ENCODE peak calls at places on chromosomes 7 and 10, in nine cellular contexts. R, J, W, I, C, F, H, U and B are unnamed samples. For H3K27me3 and H3K4me1, the result is how much of the 10 kb centered on the place peaks cover.

GRCh38 chr7:93262535-93262934 is 30.4 kb downstream of the VPS50 start:
- DNase-seq in R (no peak), J (no peak), W (no peak), I (no peak), C (no peak), F (no peak), H (no peak), U (no peak), B (no peak)

GRCh38 chr10:131882151-131882550 is 18.7 kb upstream of the PPP2R2D start:
- DNase-seq in R (no peak), J (no peak), W (no peak), I (no peak), C (no peak), F (no peak), H (no peak), U (no peak), B (no peak)

GRCh38 chr10:83582407-83583095 is 556.8 kb upstream of the GHITM start:
- DNase-seq in R (no peak), J (no peak), W (no peak), I (no peak), C (no peak), F (no peak), H (no peak), U (no peak), B (no peak)

GRCh38 chr10:92123031-92123450 is 167.8 kb downstream of the CPEB3 start:
- DNase-seq in R (no peak), J (no peak), W (no peak), I (peak), C (no peak), F (peak), H (no peak), U (no peak), B (no peak)

GRCh38 chr10:92850186-92850585 is 1.9 kb downstream of the EXOC6 start:
- DNase-seq in R (no peak), J (no peak), W (no peak), I (no peak), C (no peak), F (no peak), H (peak), U (no peak), B (no peak)

GRCh38 chr7:93530701-93531100 is 43.8 kb downstream of the CALCR start:
- DNase-seq in R (no peak), J (no peak), W (no peak), I (no peak), C (no peak), F (no peak), H (no peak), U (no peak), B (no peak)

GRCh38 chr10:125631806-125632205 is 51.2 kb downstream of the TEX36 start:
- DNase-seq in R (no peak), J (no peak), W (no peak), I (no peak), C (no peak), F (no peak), H (no peak), U (no peak), B (no peak)

GRCh38 chr7:134212576-134213546 is 85.7 kb downstream of the LRGUK start:
- DNase-seq in R (no peak), J (no peak), W (no peak), I (no peak), C (no peak), F (no peak), H (peak), U (no peak), B (peak)

GRCh38 chr7:103106336-103107070 is 31.6 kb downstream of the ARMC10 start:
- DNase-seq in R (peak), J (peak), W (no peak), I (no peak), C (no peak), F (no peak), H (peak), U (no peak), B (peak)

GRCh38 chr7:47281966-47282643 is 299.8 kb downstream of the TNS3 start:
- DNase-seq in R (no peak), J (no peak), W (no peak), I (no peak), C (no peak), F (no peak), H (no peak), U (no peak), B (no peak)

GRCh38 chr7:158375034-158375433 is 212.6 kb downstream of the PTPRN2 start:
- DNase-seq in R (no peak), J (no peak), W (no peak), I (no peak), C (no peak), F (no peak), H (no peak), U (no peak), B (no peak)

GRCh38 chr7:106987777-106988176 is 56.7 kb upstream of the PRKAR2B start:
- DNase-seq in R (no peak), J (no peak), W (no peak), I (no peak), C (no peak), F (no peak), H (no peak), U (no peak), B (no peak)

GRCh38 chr10:24944512-24945255 is 7.7 kb downstream of the PRTFDC1 start:
- DNase-seq in R (no peak), J (no peak), W (peak), I (no peak), C (no peak), F (no peak), H (peak), U (no peak), B (peak)

GRCh38 chr7:47302560-47302959 is 279.4 kb downstream of the TNS3 start:
- DNase-seq in R (no peak), J (no peak), W (no peak), I (no peak), C (no peak), F (no peak), H (no peak), U (no peak), B (no peak)

GRCh38 chr10:70753026-70753663 is 32.0 kb downstream of the TBATA start:
- DNase-seq in R (no peak), J (no peak), W (no peak), I (no peak), C (no peak), F (no peak), H (no peak), U (no peak), B (no peak)

GRCh38 chr7:65459438-65459837 is 85.8 kb downstream of the ZNF92 start:
- DNase-seq in R (no peak), J (no peak), W (no peak), I (no peak), C (no peak), F (no peak), H (no peak), U (no peak), B (no peak)

GRCh38 chr10:34739915-34740314 is 75.2 kb downstream of the PARD3 start:
- DNase-seq in R (peak), J (peak), W (peak), I (peak), C (peak), F (peak), H (peak), U (no peak), B (peak)

GRCh38 chr7:131196808-131197207 is 130.9 kb upstream of the MKLN1 start:
- DNase-seq in R (no peak), J (no peak), W (no peak), I (no peak), C (no peak), F (no peak), H (peak), U (no peak), B (no peak)

GRCh38 chr10:69733791-69734261 is 67.9 kb upstream of the COL13A1 start:
- DNase-seq in R (no peak), J (no peak), W (no peak), I (no peak), C (no peak), F (no peak), H (peak), U (no peak), B (no peak)

GRCh38 chr7:76011437-76011836 is 17.0 kb upstream of the TMEM120A start:
- DNase-seq in R (no peak), J (peak), W (peak), I (no peak), C (no peak), F (no peak), H (peak), U (no peak), B (no peak)

GRCh38 chr7:25666671-25667060 is 438.4 kb upstream of the NPVF start:
- DNase-seq in R (no peak), J (no peak), W (no peak), I (no peak), C (no peak), F (no peak), H (no peak), U (no peak), B (no peak)

GRCh38 chr10:112946649-112947048 is 3.4 kb upstream of the TCF7L2 start:
- DNase-seq in R (no peak), J (peak), W (peak), I (no peak), C (peak), F (peak), H (no peak), U (no peak), B (no peak)

DNA sequence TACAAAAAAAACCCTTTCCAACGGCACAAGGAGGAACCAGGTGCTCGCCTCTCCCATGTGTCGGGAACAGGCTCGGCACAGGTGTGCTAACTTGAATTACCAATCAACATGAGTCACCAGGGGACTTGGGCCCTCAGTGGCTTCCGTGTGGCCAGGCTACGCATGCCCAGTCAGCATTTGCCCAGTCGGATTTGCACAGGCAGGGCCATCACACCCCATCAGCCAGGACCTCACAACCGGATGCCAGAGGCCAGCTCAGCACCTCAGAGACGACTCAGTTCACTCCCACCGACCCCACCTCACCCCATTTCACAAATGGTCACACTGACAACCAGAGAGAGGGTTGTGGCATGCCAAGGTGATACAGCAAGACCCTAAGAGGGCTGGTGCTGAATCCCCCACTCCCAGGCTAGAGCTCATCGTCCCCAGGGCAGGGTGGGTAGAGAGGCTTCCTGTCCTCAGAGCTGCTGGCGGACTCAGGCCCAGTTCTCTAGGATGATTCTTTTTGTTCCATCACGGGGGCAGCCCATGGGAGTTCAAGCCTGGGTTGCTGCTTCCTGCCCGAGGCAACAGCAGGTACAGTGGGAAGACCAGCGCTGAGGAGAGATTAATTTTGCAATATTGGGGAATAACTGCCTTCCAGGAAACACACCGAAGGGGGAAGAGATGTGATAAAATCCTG is 13.6 kb downstream of the ANXA11 start:
- DNase-seq in R (no peak), J (no peak), W (no peak), I (no peak), C (no peak), F (no peak), H (no peak), U (no peak), B (no peak)
- TF ChIP-seq POLR2A in R (no peak), J (no peak), W (no peak), I (no peak), C (no peak), F (no peak), H (no peak), U (no peak), B (no peak)

GRCh38 chr7:27103489-27104226 is 1.2 kb upstream of the HOXA2 start:
- DNase-seq in R (no peak), J (no peak), W (no peak), I (no peak), C (no peak), F (no peak), H (peak), U (no peak), B (no peak)
- H3K27me3 ChIP-seq in R (half or more), J (under half), W (half or more), I (under half), C (under half), F (under half), H (under half), U (under half), B (under half)

GRCh38 chr10:117367718-117368117 is 7.5 kb downstream of the PDZD8 start:
- DNase-seq in R (no peak), J (no peak), W (no peak), I (no peak), C (no peak), F (no peak), H (no peak), U (no peak), B (no peak)

GRCh38 chr10:117363027-117363426 is 12.2 kb downstream of the PDZD8 start:
- DNase-seq in R (no peak), J (no peak), W (no peak), I (no peak), C (no peak), F (no peak), H (peak), U (no peak), B (no peak)

GRCh38 chr10:117366741-117367140 is 8.5 kb downstream of the PDZD8 start:
- DNase-seq in R (no peak), J (no peak), W (no peak), I (no peak), C (no peak), F (no peak), H (no peak), U (no peak), B (no peak)

GRCh38 chr10:117364121-117364960 is 10.9 kb downstream of the PDZD8 start:
- DNase-seq in R (no peak), J (no peak), W (no peak), I (no peak), C (no peak), F (no peak), H (peak), U (no peak), B (no peak)

GRCh38 chr10:117365612-117366011 is 9.6 kb downstream of the PDZD8 start:
- DNase-seq in R (no peak), J (no peak), W (no peak), I (peak), C (no peak), F (no peak), H (no peak), U (no peak), B (no peak)
- H3K4me1 ChIP-seq in R (under half), J (under half), W (under half), I (under half), C (under half), F (under half), H (under half), U (under half), B (under half)

GRCh38 chr10:44199267-44199666 is 185.6 kb downstream of the CXCL12 start:
- DNase-seq in R (no peak), J (no peak), W (no peak), I (no peak), C (no peak), F (no peak), H (no peak), U (no peak), B (no peak)

GRCh38 chr10:44199991-44200655 is 184.8 kb downstream of the CXCL12 start:
- DNase-seq in R (no peak), J (no peak), W (no peak), I (no peak), C (no peak), F (no peak), H (no peak), U (no peak), B (no peak)

GRCh38 chr10:44198096-44198779 is 186.7 kb downstream of the CXCL12 start:
- DNase-seq in R (no peak), J (no peak), W (no peak), I (no peak), C (no peak), F (no peak), H (peak), U (no peak), B (no peak)

GRCh38 chr10:44197646-44198045 is 187.3 kb downstream of the CXCL12 start:
- DNase-seq in R (no peak), J (no peak), W (no peak), I (no peak), C (no peak), F (no peak), H (no peak), U (no peak), B (no peak)

DNA sequence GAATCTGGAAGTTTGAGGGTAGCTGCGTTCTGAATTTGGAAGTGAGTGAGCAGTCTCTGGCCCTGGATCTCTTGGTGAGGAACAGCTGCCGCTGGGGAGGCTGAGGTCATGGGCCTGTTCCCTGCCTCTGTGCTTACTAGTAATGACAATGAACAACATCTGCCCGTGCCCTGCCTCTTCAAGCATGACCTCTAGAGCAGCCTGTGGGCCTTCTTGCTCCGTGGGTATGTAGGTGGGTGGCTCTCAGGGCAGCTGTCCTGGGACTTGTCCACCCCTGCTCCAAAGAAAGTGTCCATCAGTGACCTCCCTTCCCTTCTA is 186.2 kb downstream of the CXCL12 start:
- DNase-seq in R (no peak), J (no peak), W (peak), I (no peak), C (peak), F (no peak), H (no peak), U (peak), B (no peak)
- TF ChIP-seq POLR2A in R (no peak), J (no peak), W (no peak), I (no peak), C (no peak), F (no peak), H (no peak), U (no peak), B (no peak)

GRCh38 chr7:96401200-96401599 is 79.3 kb upstream of the SLC25A13 start:
- DNase-seq in R (no peak), J (no peak), W (no peak), I (no peak), C (no peak), F (no peak), H (no peak), U (no peak), B (peak)
- H3K27me3 ChIP-seq in R (under half), J (under half), W (under half), I (under half), C (under half), F (under half), H (under half), U (under half), B (under half)